ENCODE peak calls at places on chromosomes 2 and 18, in six cellular contexts. One of them, this sample, is unnamed.
A peak's percentile ranks its signal among the peaks of the same experiment; 100 is the strongest.

GRCh38 chr2:84856785-84857184 is 24.1 kb downstream of the TRABD2A start:
- DNase-seq in K562: peak; percentile 19
- DNase-seq in H1: no peak
- DNase-seq in GM12891: no peak
- DNase-seq in GM12878: no peak
- DNase-seq in HepG2: no peak
- DNase-seq in this sample: no peak

GRCh38 chr2:27079233-27080139 is 1.1 kb downstream of the EMILIN1 start:
- DNase-seq in HepG2: no peak
- DNase-seq in K562: no peak
- DNase-seq in H1: no peak
- DNase-seq in GM12891: no peak
- DNase-seq in GM12878: no peak
- DNase-seq in this sample: no peak

GRCh38 chr2:105584437-105585010 is 160.2 kb upstream of the NCK2 start:
- DNase-seq in GM12891: no peak
- DNase-seq in K562: no peak
- DNase-seq in H1: no peak
- DNase-seq in HepG2: no peak
- DNase-seq in GM12878: no peak
- DNase-seq in this sample: no peak

GRCh38 chr18:58682429-58683069 is 11.3 kb downstream of the MALT1 start:
- DNase-seq in H1: no peak
- DNase-seq in HepG2: peak; percentile 68
- DNase-seq in GM12878: no peak
- DNase-seq in K562: no peak
- DNase-seq in GM12891: no peak
- DNase-seq in this sample: no peak

GRCh38 chr2:70596739-70597138 is 43.1 kb upstream of the TGFA start:
- DNase-seq in HepG2: no peak
- DNase-seq in K562: no peak
- DNase-seq in H1: no peak
- DNase-seq in GM12891: no peak
- DNase-seq in GM12878: no peak
- DNase-seq in this sample: no peak

GRCh38 chr2:63738019-63738418 is 103.7 kb upstream of the UGP2 start:
- DNase-seq in H1: no peak
- DNase-seq in GM12878: no peak
- DNase-seq in K562: no peak
- DNase-seq in HepG2: no peak
- DNase-seq in GM12891: no peak
- DNase-seq in this sample: no peak

GRCh38 chr18:11873670-11874340 is 22.6 kb downstream of the CHMP1B start:
- DNase-seq in H1: no peak
- DNase-seq in GM12878: no peak
- DNase-seq in K562: no peak
- DNase-seq in HepG2: no peak
- DNase-seq in GM12891: no peak
- DNase-seq in this sample: no peak

GRCh38 chr2:118123561-118124232 is 35.4 kb downstream of the INSIG2 start:
- DNase-seq in GM12891: no peak
- DNase-seq in GM12878: no peak
- DNase-seq in K562: no peak
- DNase-seq in H1: no peak
- DNase-seq in HepG2: peak; percentile 36
- DNase-seq in this sample: no peak

GRCh38 chr2:6885968-6886367 is 8.4 kb downstream of the RSAD2 start:
- DNase-seq in K562: peak; percentile 71
- DNase-seq in H1: no peak
- DNase-seq in GM12878: no peak
- DNase-seq in GM12891: no peak
- DNase-seq in HepG2: no peak
- DNase-seq in this sample: no peak

GRCh38 chr2:23404426-23404825 is 19.4 kb downstream of the KLHL29 start:
- DNase-seq in K562: no peak
- DNase-seq in HepG2: peak; percentile 24
- DNase-seq in H1: no peak
- DNase-seq in GM12878: peak; percentile 26
- DNase-seq in GM12891: no peak
- DNase-seq in this sample: no peak

GRCh38 chr18:48475635-48476549 is 62.9 kb upstream of the CTIF start:
- DNase-seq in GM12891: no peak
- DNase-seq in GM12878: peak; percentile 5
- DNase-seq in K562: peak; percentile 53
- DNase-seq in HepG2: peak; percentile 80
- DNase-seq in H1: peak; percentile 54
- DNase-seq in this sample: no peak

GRCh38 chr2:138910427-138910826 is 130.2 kb upstream of the NXPH2 start:
- DNase-seq in K562: no peak
- DNase-seq in GM12891: no peak
- DNase-seq in HepG2: no peak
- DNase-seq in H1: no peak
- DNase-seq in GM12878: no peak
- DNase-seq in this sample: no peak

GRCh38 chr18:24831871-24832665 is 371.6 kb downstream of the HRH4 start:
- DNase-seq in HepG2: no peak
- DNase-seq in H1: no peak
- DNase-seq in GM12878: no peak
- DNase-seq in GM12891: no peak
- DNase-seq in K562: no peak
- DNase-seq in this sample: no peak

GRCh38 chr2:164922119-164922518 is 33.2 kb downstream of the SLC38A11 start:
- DNase-seq in HepG2: no peak
- DNase-seq in H1: no peak
- DNase-seq in GM12891: no peak
- DNase-seq in GM12878: no peak
- DNase-seq in K562: no peak
- DNase-seq in this sample: no peak

GRCh38 chr2:200288670-200289429 is 17.6 kb upstream of the SPATS2L start:
- DNase-seq in GM12878: no peak
- DNase-seq in K562: no peak
- DNase-seq in HepG2: no peak
- DNase-seq in GM12891: no peak
- DNase-seq in H1: no peak
- DNase-seq in this sample: no peak

GRCh38 chr2:18474690-18475089 is 85.8 kb downstream of the RDH14 start:
- DNase-seq in H1: no peak
- DNase-seq in HepG2: no peak
- DNase-seq in K562: no peak
- DNase-seq in GM12878: no peak
- DNase-seq in GM12891: no peak
- DNase-seq in this sample: no peak

DNA sequence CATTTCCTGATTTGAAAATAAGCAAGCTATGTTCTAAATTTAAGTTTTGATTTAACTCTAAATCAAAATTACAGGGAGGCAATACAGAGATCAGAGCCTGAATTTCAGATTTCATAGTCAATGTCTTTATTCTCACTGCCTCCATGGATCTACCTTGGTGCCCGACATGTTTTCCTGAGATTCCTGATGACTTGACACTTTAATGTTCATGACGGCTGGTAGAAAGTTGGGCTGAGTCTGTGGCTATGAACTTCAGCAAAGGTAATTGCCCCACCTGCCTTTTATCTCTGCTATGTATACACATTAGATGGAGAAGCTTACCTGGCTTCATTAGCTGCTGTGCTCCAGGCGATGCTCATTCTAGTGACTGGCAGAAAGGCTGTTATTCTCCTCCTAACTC is 1390.5 kb upstream of the CELF4 start:
- DNase-seq in HepG2: no peak
- DNase-seq in GM12878: no peak
- DNase-seq in GM12891: no peak
- DNase-seq in K562: no peak
- DNase-seq in H1: no peak
- DNase-seq in this sample: no peak
- TF ChIP-seq TAF1 in HepG2: no peak
- TF ChIP-seq TAF1 in GM12878: no peak
- TF ChIP-seq TAF1 in GM12891: no peak
- TF ChIP-seq TAF1 in K562: no peak
- TF ChIP-seq TAF1 in H1: no peak
- TF ChIP-seq TAF1 in this sample: no peak

GRCh38 chr18:54382733-54383252 is 25.1 kb downstream of the C18orf54 start:
- DNase-seq in GM12878: no peak
- DNase-seq in K562: no peak
- DNase-seq in GM12891: no peak
- DNase-seq in HepG2: no peak
- DNase-seq in H1: no peak
- DNase-seq in this sample: no peak

GRCh38 chr18:54378057-54378456 is 20.4 kb downstream of the C18orf54 start:
- DNase-seq in GM12891: no peak
- DNase-seq in GM12878: no peak
- DNase-seq in H1: no peak
- DNase-seq in K562: no peak
- DNase-seq in HepG2: no peak
- DNase-seq in this sample: no peak

GRCh38 chr18:54386043-54386442 is 28.3 kb downstream of the C18orf54 start:
- DNase-seq in HepG2: no peak
- DNase-seq in GM12878: no peak
- DNase-seq in H1: no peak
- DNase-seq in GM12891: no peak
- DNase-seq in K562: no peak
- DNase-seq in this sample: no peak

GRCh38 chr18:54381640-54382039 is 23.9 kb downstream of the C18orf54 start:
- DNase-seq in GM12891: no peak
- DNase-seq in HepG2: no peak
- DNase-seq in K562: no peak
- DNase-seq in GM12878: no peak
- DNase-seq in H1: no peak
- DNase-seq in this sample: no peak

GRCh38 chr18:54382076-54382475 is 24.4 kb downstream of the C18orf54 start:
- DNase-seq in HepG2: no peak
- DNase-seq in GM12891: no peak
- DNase-seq in K562: no peak
- DNase-seq in GM12878: no peak
- DNase-seq in H1: no peak
- DNase-seq in this sample: no peak
- TF ChIP-seq POLR2A in HepG2: no peak
- TF ChIP-seq POLR2A in GM12891: no peak
- TF ChIP-seq POLR2A in K562: no peak
- TF ChIP-seq POLR2A in GM12878: no peak
- TF ChIP-seq POLR2A in H1: no peak
- TF ChIP-seq POLR2A in this sample: no peak

GRCh38 chr2:73917696-73918207 is 8.9 kb upstream of the DGUOK start:
- DNase-seq in K562: no peak
- DNase-seq in HepG2: no peak
- DNase-seq in GM12891: no peak
- DNase-seq in H1: no peak
- DNase-seq in GM12878: no peak
- DNase-seq in this sample: no peak

GRCh38 chr2:73921581-73921980 is 5.1 kb upstream of the DGUOK start:
- DNase-seq in HepG2: no peak
- DNase-seq in GM12878: no peak
- DNase-seq in GM12891: no peak
- DNase-seq in H1: no peak
- DNase-seq in K562: no peak
- DNase-seq in this sample: no peak

GRCh38 chr2:73918856-73919255 is 7.8 kb upstream of the DGUOK start:
- DNase-seq in K562: no peak
- DNase-seq in GM12878: no peak
- DNase-seq in HepG2: no peak
- DNase-seq in H1: no peak
- DNase-seq in GM12891: no peak
- DNase-seq in this sample: no peak

GRCh38 chr2:73920577-73921545 is 5.8 kb upstream of the DGUOK start:
- DNase-seq in K562: peak; percentile 89
- DNase-seq in H1: peak; percentile 87
- DNase-seq in HepG2: peak; percentile 55
- DNase-seq in GM12891: no peak
- DNase-seq in GM12878: no peak
- DNase-seq in this sample: no peak

DNA sequence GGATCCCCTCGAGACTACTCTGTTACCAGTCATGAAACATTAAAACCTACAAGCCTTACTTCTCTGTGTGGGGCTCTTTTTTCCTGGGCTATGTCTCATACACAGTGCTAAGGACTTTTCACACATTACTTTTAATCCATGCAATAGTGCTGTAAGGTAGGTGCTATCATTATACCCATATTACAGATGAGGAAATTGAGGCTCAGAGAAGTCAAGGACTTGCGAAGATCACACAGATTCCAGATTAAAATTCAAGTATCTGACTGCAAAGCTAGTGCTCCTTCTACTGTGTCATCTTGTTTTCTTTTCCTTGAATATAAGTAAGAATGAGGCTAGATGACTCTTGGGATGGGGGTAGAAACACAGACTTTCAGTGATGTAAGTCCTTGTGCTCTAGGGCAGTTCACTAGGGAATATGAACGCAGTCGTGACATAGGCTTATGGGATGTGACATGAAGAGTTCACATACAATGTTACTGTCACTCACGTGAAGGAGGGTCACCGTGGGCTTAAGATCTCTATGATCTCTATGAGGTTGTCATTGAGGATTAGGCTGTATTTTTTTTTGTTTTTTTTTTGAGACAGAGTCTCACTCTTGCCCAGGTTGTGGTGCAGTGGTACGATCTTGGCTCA is 7.0 kb upstream of the DGUOK start:
- DNase-seq in H1: no peak
- DNase-seq in K562: no peak
- DNase-seq in GM12878: no peak
- DNase-seq in GM12891: no peak
- DNase-seq in HepG2: no peak
- DNase-seq in this sample: no peak
- TF ChIP-seq POLR2AphosphoS5 in H1: no peak
- TF ChIP-seq POLR2AphosphoS5 in K562: no peak
- TF ChIP-seq POLR2AphosphoS5 in GM12878: no peak
- TF ChIP-seq POLR2AphosphoS5 in GM12891: no peak
- TF ChIP-seq POLR2AphosphoS5 in HepG2: no peak
- TF ChIP-seq POLR2AphosphoS5 in this sample: no peak

DNA sequence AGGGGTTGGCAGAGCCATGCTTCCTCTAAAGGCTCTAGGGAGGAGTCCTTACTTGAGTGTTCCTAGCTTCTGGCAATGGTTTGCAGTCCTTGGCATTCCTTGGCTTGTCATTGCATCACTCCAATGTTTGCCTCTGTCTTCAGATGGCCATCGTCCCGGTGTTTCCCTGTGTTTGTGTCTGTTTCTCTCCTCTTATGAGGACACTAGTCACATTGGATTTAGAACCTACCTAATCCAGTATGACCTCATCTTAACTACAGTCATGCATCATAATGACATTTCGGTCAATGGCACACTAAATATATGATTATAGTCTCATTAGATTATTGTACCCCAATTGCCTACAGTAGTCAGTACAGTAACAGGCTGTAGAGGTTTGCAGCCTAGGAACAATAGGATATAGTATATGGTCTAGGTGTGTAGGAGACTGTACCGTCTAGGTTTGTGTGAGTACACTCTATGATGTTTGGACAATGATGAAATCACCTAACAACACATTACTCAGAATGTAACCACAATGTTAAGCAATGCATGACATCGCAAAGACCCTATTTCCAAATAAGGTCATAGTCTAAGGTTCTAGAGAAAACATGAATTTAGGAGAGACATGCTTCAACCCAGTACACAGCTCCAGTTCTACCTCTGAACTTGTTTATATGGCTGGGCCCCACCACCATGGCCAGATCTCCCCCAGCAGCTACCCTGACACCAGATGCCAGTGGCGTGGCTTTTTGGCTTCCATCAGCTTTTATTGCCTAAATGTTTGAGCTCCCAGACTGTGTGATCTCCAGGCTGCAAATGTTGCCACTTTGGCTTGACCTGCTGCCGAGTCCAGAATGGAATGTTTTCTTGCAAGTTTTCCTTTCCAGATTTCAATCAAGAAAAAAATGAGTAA is 22.1 kb downstream of the SRD5A2 start:
- DNase-seq in GM12878: no peak
- DNase-seq in K562: no peak
- DNase-seq in HepG2: peak; percentile 77
- DNase-seq in H1: no peak
- DNase-seq in GM12891: no peak
- DNase-seq in this sample: no peak
- TF ChIP-seq TAF1 in GM12878: no peak
- TF ChIP-seq TAF1 in K562: no peak
- TF ChIP-seq TAF1 in HepG2: no peak
- TF ChIP-seq TAF1 in H1: no peak
- TF ChIP-seq TAF1 in GM12891: no peak
- TF ChIP-seq TAF1 in this sample: no peak